ENCODE peak calls at places on chromosomes 7 and 10, in six cellular contexts. X is EH; D is T-helper 9 cell; C is left ventricle myocardium superior; Y is stimulated activated naive B cell treated with anti-CD40 and anti-IgM and Interleukin-4, amounts not matched to agents 10 μg/mL and 1 μg/mL and 100 μg/mL, for 72 hours; K is kidney epithelial cell. O is an unnamed sample.
A peak's percentile ranks its signal among the peaks of the same experiment; 100 is the strongest.

GRCh38 chr7:1676550-1677071 is 6.5 kb downstream of the ELFN1 start:
- DNase-seq in X (no peak), D (no peak), C (peak; percentile 8), Y (no peak), K (no peak), O (no peak)

GRCh38 chr7:140876519-140877248 is 48.0 kb downstream of the BRAF start:
- DNase-seq in X (peak; percentile 67), D (no peak), C (no peak), Y (no peak), K (peak; percentile 63), O (peak; percentile 47)

GRCh38 chr7:2530076-2530967 is 10.7 kb downstream of the LFNG start:
- DNase-seq in X (peak; percentile 29), D (peak; percentile 69), C (peak; percentile 54), Y (peak; percentile 82), K (no peak), O (peak; percentile 39)

GRCh38 chr10:2938869-2939268 is 128.5 kb upstream of the PFKP start:
- DNase-seq in X (peak; percentile 37), D (no peak), C (no peak), Y (no peak), K (no peak), O (no peak)

GRCh38 chr7:35513828-35514227 is 181.1 kb downstream of the HERPUD2 start:
- DNase-seq in X (peak; percentile 23), D (no peak), C (no peak), Y (no peak), K (no peak), O (no peak)

GRCh38 chr10:71970331-71970730 is 6.1 kb downstream of the CHST3 start:
- DNase-seq in X (peak; percentile 32), D (no peak), C (no peak), Y (no peak), K (no peak), O (no peak)

GRCh38 chr10:71632200-71632820 is 87.3 kb downstream of the C10orf105 start:
- DNase-seq in X (no peak), D (no peak), C (no peak), Y (no peak), K (no peak), O (no peak)

GRCh38 chr10:13880760-13881159 is 294.0 kb downstream of the PRPF18 start:
- DNase-seq in X (no peak), D (no peak), C (no peak), Y (no peak), K (no peak), O (no peak)

GRCh38 chr7:71409550-71410157 is 277.7 kb downstream of the GALNT17 start:
- DNase-seq in X (no peak), D (no peak), C (no peak), Y (no peak), K (no peak), O (no peak)

GRCh38 chr10:58818889-58819288 is 306.2 kb downstream of the BICC1 start:
- DNase-seq in X (peak; percentile 72), D (no peak), C (no peak), Y (no peak), K (no peak), O (no peak)

GRCh38 chr10:73653701-73654100 is 2.1 kb downstream of the SYNPO2L start:
- DNase-seq in X (peak; percentile 41), D (no peak), C (no peak), Y (no peak), K (no peak), O (no peak)

GRCh38 chr10:72694476-72695369 is 2.8 kb downstream of the MCU start:
- DNase-seq in X (peak; percentile 64), D (no peak), C (no peak), Y (no peak), K (no peak), O (no peak)

GRCh38 chr10:69213601-69214311 is 6.4 kb upstream of the HKDC1 start:
- DNase-seq in X (no peak), D (no peak), C (no peak), Y (no peak), K (no peak), O (no peak)

GRCh38 chr10:103739039-103739764 is 116.2 kb downstream of the SH3PXD2A start:
- DNase-seq in X (peak; percentile 99), D (no peak), C (no peak), Y (no peak), K (no peak), O (no peak)

GRCh38 chr7:135254-135653 is 57.1 kb upstream of the FAM20C start:
- DNase-seq in X (no peak), D (no peak), C (no peak), Y (no peak), K (no peak), O (no peak)

GRCh38 chr7:106178593-106179134 is 66.6 kb upstream of the SYPL1 start:
- DNase-seq in X (peak; percentile 69), D (no peak), C (peak; percentile 34), Y (no peak), K (no peak), O (no peak)

GRCh38 chr10:123301077-123301875 is 147.1 kb downstream of the BUB3 start:
- DNase-seq in X (peak; percentile 16), D (no peak), C (peak; percentile 47), Y (no peak), K (peak; percentile 56), O (no peak)

GRCh38 chr7:152103691-152104090 is 78.2 kb downstream of the GALNT11 start:
- DNase-seq in X (peak; percentile 25), D (no peak), C (no peak), Y (no peak), K (no peak), O (no peak)

GRCh38 chr7:70014472-70015232 is 416.4 kb downstream of the AUTS2 start:
- DNase-seq in X (no peak), D (no peak), C (no peak), Y (no peak), K (no peak), O (peak; percentile 42)

GRCh38 chr7:139731802-139732470 is 45.9 kb downstream of the HIPK2 start:
- DNase-seq in X (peak; percentile 91), D (no peak), C (peak; percentile 86), Y (no peak), K (peak; percentile 91), O (no peak)

GRCh38 chr7:42758124-42758523 is 153.7 kb downstream of the C7orf25 start:
- DNase-seq in X (no peak), D (no peak), C (no peak), Y (no peak), K (no peak), O (no peak)

GRCh38 chr10:24645784-24646183 is 77.9 kb downstream of the ARHGAP21 start:
- DNase-seq in X (peak; percentile 30), D (no peak), C (no peak), Y (no peak), K (no peak), O (no peak)